ENCODE peak calls at places on chromosomes 1 and 21, in ten cellular contexts. One of them, this sample, is unnamed.

GRCh38 chr21:45982758-45983731 is 1.5 kb downstream of the COL6A1 start:
- DNase-seq in glomerular endothelial cell: no peak
- DNase-seq in Caco-2: no peak
- DNase-seq in nephron progenitor cell: peak; percentile 14
- DNase-seq in body of pancreas: no peak
- DNase-seq in EL: peak; percentile 31
- DNase-seq in cardiac muscle cell: no peak
- DNase-seq in hypothalamus: no peak
- DNase-seq in naive thymus-derived CD8-positive, alpha-beta T cell: no peak
- DNase-seq in activated T-cell treated with anti-CD3 and anti-CD28 coated beads for 1 hour: no peak
- DNase-seq in this sample: no peak

GRCh38 chr1:167805041-167805556 is 83.3 kb downstream of the MPZL1 start:
- DNase-seq in glomerular endothelial cell: no peak
- DNase-seq in Caco-2: no peak
- DNase-seq in nephron progenitor cell: no peak
- DNase-seq in body of pancreas: no peak
- DNase-seq in EL: no peak
- DNase-seq in cardiac muscle cell: no peak
- DNase-seq in hypothalamus: no peak
- DNase-seq in naive thymus-derived CD8-positive, alpha-beta T cell: no peak
- DNase-seq in activated T-cell treated with anti-CD3 and anti-CD28 coated beads for 1 hour: no peak
- DNase-seq in this sample: no peak

GRCh38 chr1:29744684-29745490 is 508.6 kb downstream of the PTPRU start:
- DNase-seq in glomerular endothelial cell: no peak
- DNase-seq in Caco-2: no peak
- DNase-seq in nephron progenitor cell: no peak
- DNase-seq in body of pancreas: no peak
- DNase-seq in EL: no peak
- DNase-seq in cardiac muscle cell: no peak
- DNase-seq in hypothalamus: no peak
- DNase-seq in naive thymus-derived CD8-positive, alpha-beta T cell: no peak
- DNase-seq in activated T-cell treated with anti-CD3 and anti-CD28 coated beads for 1 hour: no peak
- DNase-seq in this sample: no peak

GRCh38 chr1:155000725-155001437 is 1.7 kb upstream of the ZBTB7B start:
- DNase-seq in glomerular endothelial cell: no peak
- DNase-seq in Caco-2: peak; percentile 100
- DNase-seq in nephron progenitor cell: peak; percentile 87
- DNase-seq in body of pancreas: peak; percentile 98
- DNase-seq in EL: peak; percentile 85
- DNase-seq in cardiac muscle cell: peak; percentile 94
- DNase-seq in hypothalamus: peak; percentile 92
- DNase-seq in naive thymus-derived CD8-positive, alpha-beta T cell: peak; percentile 74
- DNase-seq in activated T-cell treated with anti-CD3 and anti-CD28 coated beads for 1 hour: peak; percentile 66
- DNase-seq in this sample: peak; percentile 97

GRCh38 chr1:10912441-10912840 is 100.0 kb upstream of the TARDBP start:
- DNase-seq in glomerular endothelial cell: no peak
- DNase-seq in Caco-2: no peak
- DNase-seq in nephron progenitor cell: no peak
- DNase-seq in body of pancreas: no peak
- DNase-seq in EL: no peak
- DNase-seq in cardiac muscle cell: no peak
- DNase-seq in hypothalamus: no peak
- DNase-seq in naive thymus-derived CD8-positive, alpha-beta T cell: no peak
- DNase-seq in activated T-cell treated with anti-CD3 and anti-CD28 coated beads for 1 hour: no peak
- DNase-seq in this sample: no peak

GRCh38 chr1:97869441-97869840 is 51.4 kb downstream of the DPYD start:
- DNase-seq in glomerular endothelial cell: no peak
- DNase-seq in Caco-2: no peak
- DNase-seq in nephron progenitor cell: no peak
- DNase-seq in body of pancreas: no peak
- DNase-seq in EL: no peak
- DNase-seq in cardiac muscle cell: no peak
- DNase-seq in hypothalamus: no peak
- DNase-seq in naive thymus-derived CD8-positive, alpha-beta T cell: no peak
- DNase-seq in activated T-cell treated with anti-CD3 and anti-CD28 coated beads for 1 hour: no peak
- DNase-seq in this sample: no peak

GRCh38 chr1:33335020-33335419 is 14.1 kb upstream of the A3GALT2 start:
- DNase-seq in glomerular endothelial cell: no peak
- DNase-seq in Caco-2: no peak
- DNase-seq in nephron progenitor cell: no peak
- DNase-seq in body of pancreas: peak; percentile 47
- DNase-seq in EL: no peak
- DNase-seq in cardiac muscle cell: no peak
- DNase-seq in hypothalamus: no peak
- DNase-seq in naive thymus-derived CD8-positive, alpha-beta T cell: no peak
- DNase-seq in activated T-cell treated with anti-CD3 and anti-CD28 coated beads for 1 hour: no peak
- DNase-seq in this sample: no peak

GRCh38 chr1:116763787-116764465 is 9.7 kb downstream of the CD2 start:
- DNase-seq in glomerular endothelial cell: no peak
- DNase-seq in Caco-2: peak; percentile 4
- DNase-seq in nephron progenitor cell: peak; percentile 30
- DNase-seq in body of pancreas: peak; percentile 57
- DNase-seq in EL: peak; percentile 19
- DNase-seq in cardiac muscle cell: peak; percentile 46
- DNase-seq in hypothalamus: no peak
- DNase-seq in naive thymus-derived CD8-positive, alpha-beta T cell: peak; percentile 38
- DNase-seq in activated T-cell treated with anti-CD3 and anti-CD28 coated beads for 1 hour: no peak
- DNase-seq in this sample: peak; percentile 40

GRCh38 chr1:171292799-171293198 is 21.2 kb upstream of the FMO4 start:
- DNase-seq in glomerular endothelial cell: no peak
- DNase-seq in Caco-2: no peak
- DNase-seq in nephron progenitor cell: no peak
- DNase-seq in body of pancreas: no peak
- DNase-seq in EL: peak; percentile 74
- DNase-seq in cardiac muscle cell: no peak
- DNase-seq in hypothalamus: no peak
- DNase-seq in naive thymus-derived CD8-positive, alpha-beta T cell: no peak
- DNase-seq in activated T-cell treated with anti-CD3 and anti-CD28 coated beads for 1 hour: no peak
- DNase-seq in this sample: no peak

GRCh38 chr1:172138636-172139035 is 281.8 kb upstream of the C1orf105 start:
- DNase-seq in glomerular endothelial cell: no peak
- DNase-seq in Caco-2: no peak
- DNase-seq in nephron progenitor cell: no peak
- DNase-seq in body of pancreas: no peak
- DNase-seq in EL: no peak
- DNase-seq in cardiac muscle cell: peak; percentile 15
- DNase-seq in hypothalamus: no peak
- DNase-seq in naive thymus-derived CD8-positive, alpha-beta T cell: no peak
- DNase-seq in activated T-cell treated with anti-CD3 and anti-CD28 coated beads for 1 hour: no peak
- DNase-seq in this sample: no peak

GRCh38 chr1:247639381-247639981 is 34.1 kb downstream of the OR2G3 start:
- DNase-seq in glomerular endothelial cell: no peak
- DNase-seq in Caco-2: no peak
- DNase-seq in nephron progenitor cell: no peak
- DNase-seq in body of pancreas: peak; percentile 77
- DNase-seq in EL: no peak
- DNase-seq in cardiac muscle cell: peak; percentile 46
- DNase-seq in hypothalamus: no peak
- DNase-seq in naive thymus-derived CD8-positive, alpha-beta T cell: peak; percentile 37
- DNase-seq in activated T-cell treated with anti-CD3 and anti-CD28 coated beads for 1 hour: no peak
- DNase-seq in this sample: peak; percentile 73

GRCh38 chr1:231106347-231106746 is 55.5 kb upstream of the TRIM67 start:
- DNase-seq in glomerular endothelial cell: peak; percentile 36
- DNase-seq in Caco-2: no peak
- DNase-seq in nephron progenitor cell: no peak
- DNase-seq in body of pancreas: no peak
- DNase-seq in EL: peak; percentile 91
- DNase-seq in cardiac muscle cell: no peak
- DNase-seq in hypothalamus: no peak
- DNase-seq in naive thymus-derived CD8-positive, alpha-beta T cell: no peak
- DNase-seq in activated T-cell treated with anti-CD3 and anti-CD28 coated beads for 1 hour: no peak
- DNase-seq in this sample: peak; percentile 42

GRCh38 chr1:30719406-30720270 is 3.7 kb downstream of the MATN1 start:
- DNase-seq in glomerular endothelial cell: no peak
- DNase-seq in Caco-2: no peak
- DNase-seq in nephron progenitor cell: no peak
- DNase-seq in body of pancreas: no peak
- DNase-seq in EL: peak; percentile 69
- DNase-seq in cardiac muscle cell: no peak
- DNase-seq in hypothalamus: peak; percentile 74
- DNase-seq in naive thymus-derived CD8-positive, alpha-beta T cell: no peak
- DNase-seq in activated T-cell treated with anti-CD3 and anti-CD28 coated beads for 1 hour: no peak
- DNase-seq in this sample: no peak

GRCh38 chr1:93695411-93696005 is 13.9 kb upstream of the BCAR3 start:
- DNase-seq in glomerular endothelial cell: no peak
- DNase-seq in Caco-2: no peak
- DNase-seq in nephron progenitor cell: no peak
- DNase-seq in body of pancreas: no peak
- DNase-seq in EL: no peak
- DNase-seq in cardiac muscle cell: no peak
- DNase-seq in hypothalamus: no peak
- DNase-seq in naive thymus-derived CD8-positive, alpha-beta T cell: no peak
- DNase-seq in activated T-cell treated with anti-CD3 and anti-CD28 coated beads for 1 hour: no peak
- DNase-seq in this sample: no peak

GRCh38 chr21:35138665-35139381 is 89.7 kb upstream of the RUNX1 start:
- DNase-seq in glomerular endothelial cell: no peak
- DNase-seq in Caco-2: peak; percentile 12
- DNase-seq in nephron progenitor cell: no peak
- DNase-seq in body of pancreas: no peak
- DNase-seq in EL: peak; percentile 82
- DNase-seq in cardiac muscle cell: no peak
- DNase-seq in hypothalamus: no peak
- DNase-seq in naive thymus-derived CD8-positive, alpha-beta T cell: peak; percentile 37
- DNase-seq in activated T-cell treated with anti-CD3 and anti-CD28 coated beads for 1 hour: peak; percentile 12
- DNase-seq in this sample: peak; percentile 17

GRCh38 chr1:189500777-189501176 is 976.9 kb downstream of the BRINP3 start:
- DNase-seq in glomerular endothelial cell: no peak
- DNase-seq in Caco-2: no peak
- DNase-seq in nephron progenitor cell: no peak
- DNase-seq in body of pancreas: no peak
- DNase-seq in EL: no peak
- DNase-seq in cardiac muscle cell: peak; percentile 1
- DNase-seq in hypothalamus: no peak
- DNase-seq in naive thymus-derived CD8-positive, alpha-beta T cell: no peak
- DNase-seq in activated T-cell treated with anti-CD3 and anti-CD28 coated beads for 1 hour: no peak
- DNase-seq in this sample: no peak

GRCh38 chr1:164786980-164787833 is 228.2 kb downstream of the PBX1 start:
- DNase-seq in glomerular endothelial cell: peak; percentile 20
- DNase-seq in Caco-2: peak; percentile 86
- DNase-seq in nephron progenitor cell: peak; percentile 82
- DNase-seq in body of pancreas: peak; percentile 89
- DNase-seq in EL: peak; percentile 76
- DNase-seq in cardiac muscle cell: peak; percentile 94
- DNase-seq in hypothalamus: peak; percentile 87
- DNase-seq in naive thymus-derived CD8-positive, alpha-beta T cell: peak; percentile 33
- DNase-seq in activated T-cell treated with anti-CD3 and anti-CD28 coated beads for 1 hour: peak; percentile 30
- DNase-seq in this sample: peak; percentile 93

GRCh38 chr1:199766219-199766792 is 261.2 kb upstream of the NR5A2 start:
- DNase-seq in glomerular endothelial cell: no peak
- DNase-seq in Caco-2: no peak
- DNase-seq in nephron progenitor cell: no peak
- DNase-seq in body of pancreas: no peak
- DNase-seq in EL: no peak
- DNase-seq in cardiac muscle cell: no peak
- DNase-seq in hypothalamus: no peak
- DNase-seq in naive thymus-derived CD8-positive, alpha-beta T cell: no peak
- DNase-seq in activated T-cell treated with anti-CD3 and anti-CD28 coated beads for 1 hour: no peak
- DNase-seq in this sample: no peak

GRCh38 chr21:25501448-25501847 is 105.8 kb downstream of the MRPL39 start:
- DNase-seq in glomerular endothelial cell: no peak
- DNase-seq in Caco-2: no peak
- DNase-seq in nephron progenitor cell: no peak
- DNase-seq in body of pancreas: no peak
- DNase-seq in EL: no peak
- DNase-seq in cardiac muscle cell: no peak
- DNase-seq in hypothalamus: no peak
- DNase-seq in naive thymus-derived CD8-positive, alpha-beta T cell: no peak
- DNase-seq in activated T-cell treated with anti-CD3 and anti-CD28 coated beads for 1 hour: no peak
- DNase-seq in this sample: no peak

GRCh38 chr1:169586395-169587255 is at the start of gene F5:
- DNase-seq in glomerular endothelial cell: no peak
- DNase-seq in Caco-2: peak; percentile 75
- DNase-seq in nephron progenitor cell: peak; percentile 71
- DNase-seq in body of pancreas: peak; percentile 84
- DNase-seq in EL: peak; percentile 48
- DNase-seq in cardiac muscle cell: peak; percentile 86
- DNase-seq in hypothalamus: peak; percentile 51
- DNase-seq in naive thymus-derived CD8-positive, alpha-beta T cell: peak; percentile 63
- DNase-seq in activated T-cell treated with anti-CD3 and anti-CD28 coated beads for 1 hour: peak; percentile 60
- DNase-seq in this sample: peak; percentile 84

GRCh38 chr1:96967311-96967710 is 245.7 kb downstream of the PTBP2 start:
- DNase-seq in glomerular endothelial cell: no peak
- DNase-seq in Caco-2: no peak
- DNase-seq in nephron progenitor cell: no peak
- DNase-seq in body of pancreas: no peak
- DNase-seq in EL: no peak
- DNase-seq in cardiac muscle cell: no peak
- DNase-seq in hypothalamus: no peak
- DNase-seq in naive thymus-derived CD8-positive, alpha-beta T cell: no peak
- DNase-seq in activated T-cell treated with anti-CD3 and anti-CD28 coated beads for 1 hour: no peak
- DNase-seq in this sample: no peak

GRCh38 chr21:43600642-43601397 is 58.5 kb downstream of the HSF2BP start:
- DNase-seq in glomerular endothelial cell: no peak
- DNase-seq in Caco-2: no peak
- DNase-seq in nephron progenitor cell: no peak
- DNase-seq in body of pancreas: no peak
- DNase-seq in EL: peak; percentile 92
- DNase-seq in cardiac muscle cell: no peak
- DNase-seq in hypothalamus: no peak
- DNase-seq in naive thymus-derived CD8-positive, alpha-beta T cell: no peak
- DNase-seq in activated T-cell treated with anti-CD3 and anti-CD28 coated beads for 1 hour: no peak
- DNase-seq in this sample: peak; percentile 49

GRCh38 chr1:17089496-17089895 is 29.8 kb downstream of the PADI2 start:
- DNase-seq in glomerular endothelial cell: no peak
- DNase-seq in Caco-2: no peak
- DNase-seq in nephron progenitor cell: no peak
- DNase-seq in body of pancreas: no peak
- DNase-seq in EL: no peak
- DNase-seq in cardiac muscle cell: no peak
- DNase-seq in hypothalamus: peak; percentile 90
- DNase-seq in naive thymus-derived CD8-positive, alpha-beta T cell: no peak
- DNase-seq in activated T-cell treated with anti-CD3 and anti-CD28 coated beads for 1 hour: no peak
- DNase-seq in this sample: no peak

GRCh38 chr21:25080161-25080560 is 527.1 kb downstream of the MRPL39 start:
- DNase-seq in glomerular endothelial cell: no peak
- DNase-seq in Caco-2: no peak
- DNase-seq in nephron progenitor cell: no peak
- DNase-seq in body of pancreas: no peak
- DNase-seq in EL: no peak
- DNase-seq in cardiac muscle cell: no peak
- DNase-seq in hypothalamus: no peak
- DNase-seq in naive thymus-derived CD8-positive, alpha-beta T cell: no peak
- DNase-seq in activated T-cell treated with anti-CD3 and anti-CD28 coated beads for 1 hour: no peak
- DNase-seq in this sample: no peak

GRCh38 chr1:115677570-115677969 is 35.8 kb downstream of the VANGL1 start:
- DNase-seq in glomerular endothelial cell: no peak
- DNase-seq in Caco-2: no peak
- DNase-seq in nephron progenitor cell: no peak
- DNase-seq in body of pancreas: no peak
- DNase-seq in EL: no peak
- DNase-seq in cardiac muscle cell: no peak
- DNase-seq in hypothalamus: no peak
- DNase-seq in naive thymus-derived CD8-positive, alpha-beta T cell: no peak
- DNase-seq in activated T-cell treated with anti-CD3 and anti-CD28 coated beads for 1 hour: no peak
- DNase-seq in this sample: no peak

GRCh38 chr1:8189931-8190483 is 127.9 kb upstream of the SLC45A1 start:
- DNase-seq in glomerular endothelial cell: no peak
- DNase-seq in Caco-2: peak; percentile 30
- DNase-seq in nephron progenitor cell: no peak
- DNase-seq in body of pancreas: peak; percentile 86
- DNase-seq in EL: no peak
- DNase-seq in cardiac muscle cell: no peak
- DNase-seq in hypothalamus: no peak
- DNase-seq in naive thymus-derived CD8-positive, alpha-beta T cell: no peak
- DNase-seq in activated T-cell treated with anti-CD3 and anti-CD28 coated beads for 1 hour: no peak
- DNase-seq in this sample: peak; percentile 53

GRCh38 chr1:42990757-42991346 is 32.2 kb upstream of the SLC2A1 start:
- DNase-seq in glomerular endothelial cell: no peak
- DNase-seq in Caco-2: no peak
- DNase-seq in nephron progenitor cell: no peak
- DNase-seq in body of pancreas: no peak
- DNase-seq in EL: no peak
- DNase-seq in cardiac muscle cell: no peak
- DNase-seq in hypothalamus: no peak
- DNase-seq in naive thymus-derived CD8-positive, alpha-beta T cell: no peak
- DNase-seq in activated T-cell treated with anti-CD3 and anti-CD28 coated beads for 1 hour: no peak
- DNase-seq in this sample: no peak

GRCh38 chr1:226627924-226628623 is 79.5 kb downstream of the STUM start:
- DNase-seq in glomerular endothelial cell: no peak
- DNase-seq in Caco-2: no peak
- DNase-seq in nephron progenitor cell: no peak
- DNase-seq in body of pancreas: no peak
- DNase-seq in EL: no peak
- DNase-seq in cardiac muscle cell: no peak
- DNase-seq in hypothalamus: no peak
- DNase-seq in naive thymus-derived CD8-positive, alpha-beta T cell: no peak
- DNase-seq in activated T-cell treated with anti-CD3 and anti-CD28 coated beads for 1 hour: no peak
- DNase-seq in this sample: no peak

This sample was measured in hepatocyte.